ENCODE peak calls at places on chromosomes 11 and 22, in ten cellular contexts. One of them, this sample, is unnamed.

GRCh38 chr11:66277475-66278391 is at the start of gene CNIH2:
- DNase-seq in dorsolateral prefrontal cortex: no peak
- DNase-seq in lower lobe of right lung: no peak
- DNase-seq in AG04449: no peak
- DNase-seq in heart left ventricle: no peak
- DNase-seq in lower leg skin: no peak
- DNase-seq in stomach: peak
- DNase-seq in pancreas: peak
- DNase-seq in SK-N-SH: peak
- DNase-seq in A549: peak
- DNase-seq in this sample: no peak

GRCh38 chr11:133697161-133697560 is 148.2 kb downstream of the SPATA19 start:
- DNase-seq in AG04449: no peak
- DNase-seq in lower leg skin: no peak
- DNase-seq in SK-N-SH: no peak
- DNase-seq in lower lobe of right lung: no peak
- DNase-seq in heart left ventricle: no peak
- DNase-seq in pancreas: no peak
- DNase-seq in dorsolateral prefrontal cortex: no peak
- DNase-seq in stomach: no peak
- DNase-seq in A549: no peak
- DNase-seq in this sample: no peak

GRCh38 chr22:46004105-46004866 is 27.3 kb upstream of the WNT7B start:
- DNase-seq in AG04449: no peak
- DNase-seq in heart left ventricle: peak
- DNase-seq in SK-N-SH: no peak
- DNase-seq in A549: no peak
- DNase-seq in stomach: no peak
- DNase-seq in pancreas: peak
- DNase-seq in dorsolateral prefrontal cortex: peak
- DNase-seq in lower lobe of right lung: peak
- DNase-seq in lower leg skin: no peak
- DNase-seq in this sample: no peak

GRCh38 chr22:49768077-49768476 is 59.6 kb downstream of the BRD1 start:
- DNase-seq in stomach: no peak
- DNase-seq in dorsolateral prefrontal cortex: no peak
- DNase-seq in pancreas: peak
- DNase-seq in lower lobe of right lung: peak
- DNase-seq in heart left ventricle: peak
- DNase-seq in A549: no peak
- DNase-seq in SK-N-SH: no peak
- DNase-seq in lower leg skin: no peak
- DNase-seq in AG04449: no peak
- DNase-seq in this sample: no peak

GRCh38 chr11:72466410-72466809 is 32.1 kb upstream of the CLPB start:
- DNase-seq in lower leg skin: no peak
- DNase-seq in dorsolateral prefrontal cortex: no peak
- DNase-seq in A549: no peak
- DNase-seq in SK-N-SH: no peak
- DNase-seq in lower lobe of right lung: no peak
- DNase-seq in pancreas: no peak
- DNase-seq in stomach: no peak
- DNase-seq in AG04449: no peak
- DNase-seq in heart left ventricle: no peak
- DNase-seq in this sample: no peak

GRCh38 chr11:83072689-83073242 is 1.1 kb upstream of the RAB30 start:
- DNase-seq in lower lobe of right lung: no peak
- DNase-seq in dorsolateral prefrontal cortex: no peak
- DNase-seq in heart left ventricle: no peak
- DNase-seq in lower leg skin: no peak
- DNase-seq in AG04449: no peak
- DNase-seq in SK-N-SH: no peak
- DNase-seq in A549: no peak
- DNase-seq in stomach: no peak
- DNase-seq in pancreas: no peak
- DNase-seq in this sample: no peak

GRCh38 chr11:120712862-120713770 is 201.6 kb downstream of the GRIK4 start:
- DNase-seq in heart left ventricle: no peak
- DNase-seq in stomach: no peak
- DNase-seq in A549: no peak
- DNase-seq in AG04449: no peak
- DNase-seq in lower lobe of right lung: no peak
- DNase-seq in SK-N-SH: no peak
- DNase-seq in lower leg skin: no peak
- DNase-seq in pancreas: no peak
- DNase-seq in dorsolateral prefrontal cortex: no peak
- DNase-seq in this sample: no peak

GRCh38 chr11:35598254-35599125 is 19.8 kb upstream of the FJX1 start:
- DNase-seq in lower leg skin: no peak
- DNase-seq in AG04449: no peak
- DNase-seq in dorsolateral prefrontal cortex: no peak
- DNase-seq in pancreas: no peak
- DNase-seq in heart left ventricle: no peak
- DNase-seq in lower lobe of right lung: no peak
- DNase-seq in SK-N-SH: no peak
- DNase-seq in stomach: no peak
- DNase-seq in A549: no peak
- DNase-seq in this sample: no peak

GRCh38 chr22:11598492-11599440 is 3929.2 kb upstream of the OR11H1 start:
- DNase-seq in A549: no peak
- DNase-seq in SK-N-SH: no peak
- DNase-seq in lower leg skin: no peak
- DNase-seq in heart left ventricle: no peak
- DNase-seq in lower lobe of right lung: no peak
- DNase-seq in AG04449: no peak
- DNase-seq in pancreas: no peak
- DNase-seq in dorsolateral prefrontal cortex: no peak
- DNase-seq in stomach: no peak
- DNase-seq in this sample: no peak

GRCh38 chr11:3049430-3050243 is 7.6 kb downstream of the CARS1 start:
- DNase-seq in dorsolateral prefrontal cortex: peak
- DNase-seq in SK-N-SH: peak
- DNase-seq in stomach: peak
- DNase-seq in lower lobe of right lung: peak
- DNase-seq in pancreas: peak
- DNase-seq in lower leg skin: peak
- DNase-seq in AG04449: peak
- DNase-seq in heart left ventricle: peak
- DNase-seq in A549: peak
- DNase-seq in this sample: peak

GRCh38 chr11:59158206-59159068 is 13.5 kb upstream of the DTX4 start:
- DNase-seq in A549: peak
- DNase-seq in dorsolateral prefrontal cortex: no peak
- DNase-seq in stomach: peak
- DNase-seq in AG04449: no peak
- DNase-seq in pancreas: no peak
- DNase-seq in lower lobe of right lung: no peak
- DNase-seq in heart left ventricle: no peak
- DNase-seq in SK-N-SH: peak
- DNase-seq in lower leg skin: peak
- DNase-seq in this sample: no peak

GRCh38 chr11:62147545-62147944 is 23.7 kb downstream of the INCENP start:
- DNase-seq in pancreas: peak
- DNase-seq in AG04449: no peak
- DNase-seq in lower lobe of right lung: peak
- DNase-seq in heart left ventricle: no peak
- DNase-seq in SK-N-SH: peak
- DNase-seq in stomach: peak
- DNase-seq in A549: no peak
- DNase-seq in dorsolateral prefrontal cortex: no peak
- DNase-seq in lower leg skin: no peak
- DNase-seq in this sample: no peak

DNA sequence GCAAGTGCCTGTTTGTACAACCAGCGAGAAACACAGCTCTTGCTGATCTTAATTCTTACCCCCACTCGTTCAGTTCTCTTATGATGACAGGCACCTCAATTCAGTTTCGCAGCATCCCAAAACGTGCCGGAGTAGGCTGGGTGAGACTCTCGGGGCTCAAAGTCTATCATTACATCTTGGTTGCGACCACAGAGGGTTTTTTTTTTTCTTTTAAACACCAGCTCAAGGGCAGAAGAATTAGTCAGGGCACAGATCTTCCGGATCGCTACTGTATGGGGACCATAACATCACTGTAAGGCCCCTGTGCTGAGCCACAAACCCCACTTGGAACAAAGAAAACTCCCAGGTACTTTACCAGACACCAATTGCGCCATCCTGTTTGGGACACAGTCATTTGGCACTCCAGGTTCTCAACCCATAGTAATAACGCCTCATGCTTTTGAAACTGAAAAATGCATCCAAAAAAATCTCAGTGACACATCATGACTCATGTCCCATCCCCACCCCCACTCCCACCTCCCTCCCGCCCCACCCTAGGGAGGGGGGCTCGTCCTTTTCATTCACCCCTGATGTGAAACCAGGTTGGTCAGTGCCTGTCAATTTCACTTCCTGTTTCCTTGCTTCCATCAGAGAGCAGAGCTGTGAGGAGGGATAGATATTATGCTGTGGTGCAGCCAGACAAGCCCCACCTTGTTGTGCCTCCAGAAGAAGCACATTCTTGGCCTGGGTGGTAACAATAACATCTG is 41.0 kb upstream of the CD5 start:
- DNase-seq in pancreas: no peak
- DNase-seq in SK-N-SH: no peak
- DNase-seq in stomach: no peak
- DNase-seq in dorsolateral prefrontal cortex: no peak
- DNase-seq in A549: no peak
- DNase-seq in lower lobe of right lung: no peak
- DNase-seq in AG04449: no peak
- DNase-seq in heart left ventricle: no peak
- DNase-seq in lower leg skin: no peak
- DNase-seq in this sample: no peak
- H3K4me3 ChIP-seq in pancreas: no peak
- H3K4me3 ChIP-seq in SK-N-SH: no peak
- H3K4me3 ChIP-seq in stomach: no peak
- H3K4me3 ChIP-seq in dorsolateral prefrontal cortex: no peak
- H3K4me3 ChIP-seq in A549: no peak
- H3K4me3 ChIP-seq in lower lobe of right lung: no peak
- H3K4me3 ChIP-seq in AG04449: no peak
- H3K4me3 ChIP-seq in heart left ventricle: no peak
- H3K4me3 ChIP-seq in lower leg skin: no peak
- H3K4me3 ChIP-seq in this sample: no peak

GRCh38 chr11:1461806-1462455 is 24.6 kb downstream of the MOB2 start:
- DNase-seq in A549: no peak
- DNase-seq in heart left ventricle: no peak
- DNase-seq in SK-N-SH: no peak
- DNase-seq in stomach: no peak
- DNase-seq in dorsolateral prefrontal cortex: no peak
- DNase-seq in lower leg skin: no peak
- DNase-seq in AG04449: no peak
- DNase-seq in pancreas: no peak
- DNase-seq in lower lobe of right lung: no peak
- DNase-seq in this sample: no peak
- H3K4me3 ChIP-seq in A549: no peak
- H3K4me3 ChIP-seq in heart left ventricle: no peak
- H3K4me3 ChIP-seq in SK-N-SH: no peak
- H3K4me3 ChIP-seq in stomach: no peak
- H3K4me3 ChIP-seq in dorsolateral prefrontal cortex: no peak
- H3K4me3 ChIP-seq in lower leg skin: no peak
- H3K4me3 ChIP-seq in AG04449: no peak
- H3K4me3 ChIP-seq in pancreas: no peak
- H3K4me3 ChIP-seq in lower lobe of right lung: no peak
- H3K4me3 ChIP-seq in this sample: no peak

GRCh38 chr11:102313225-102313940 is 3.9 kb upstream of the BIRC3 start:
- DNase-seq in stomach: no peak
- DNase-seq in AG04449: no peak
- DNase-seq in A549: no peak
- DNase-seq in dorsolateral prefrontal cortex: no peak
- DNase-seq in heart left ventricle: no peak
- DNase-seq in lower lobe of right lung: no peak
- DNase-seq in SK-N-SH: no peak
- DNase-seq in lower leg skin: no peak
- DNase-seq in pancreas: no peak
- DNase-seq in this sample: no peak

GRCh38 chr11:102312656-102313055 is 4.6 kb upstream of the BIRC3 start:
- DNase-seq in A549: no peak
- DNase-seq in pancreas: no peak
- DNase-seq in heart left ventricle: no peak
- DNase-seq in AG04449: no peak
- DNase-seq in SK-N-SH: no peak
- DNase-seq in stomach: no peak
- DNase-seq in lower lobe of right lung: no peak
- DNase-seq in dorsolateral prefrontal cortex: no peak
- DNase-seq in lower leg skin: no peak
- DNase-seq in this sample: no peak

GRCh38 chr11:102306048-102306575 is 11.2 kb upstream of the BIRC3 start:
- DNase-seq in SK-N-SH: peak
- DNase-seq in heart left ventricle: no peak
- DNase-seq in lower leg skin: peak
- DNase-seq in A549: peak
- DNase-seq in dorsolateral prefrontal cortex: no peak
- DNase-seq in stomach: peak
- DNase-seq in lower lobe of right lung: peak
- DNase-seq in AG04449: no peak
- DNase-seq in pancreas: no peak
- DNase-seq in this sample: no peak

GRCh38 chr11:102306817-102307814 is 10.2 kb upstream of the BIRC3 start:
- DNase-seq in A549: no peak
- DNase-seq in AG04449: no peak
- DNase-seq in heart left ventricle: no peak
- DNase-seq in stomach: no peak
- DNase-seq in SK-N-SH: no peak
- DNase-seq in lower lobe of right lung: no peak
- DNase-seq in pancreas: no peak
- DNase-seq in lower leg skin: no peak
- DNase-seq in dorsolateral prefrontal cortex: no peak
- DNase-seq in this sample: no peak

GRCh38 chr11:102309621-102310541 is 7.4 kb upstream of the BIRC3 start:
- DNase-seq in pancreas: no peak
- DNase-seq in heart left ventricle: no peak
- DNase-seq in stomach: no peak
- DNase-seq in SK-N-SH: no peak
- DNase-seq in lower leg skin: no peak
- DNase-seq in lower lobe of right lung: no peak
- DNase-seq in A549: no peak
- DNase-seq in dorsolateral prefrontal cortex: no peak
- DNase-seq in AG04449: no peak
- DNase-seq in this sample: no peak
- H3K4me3 ChIP-seq in pancreas: no peak
- H3K4me3 ChIP-seq in heart left ventricle: no peak
- H3K4me3 ChIP-seq in stomach: no peak
- H3K4me3 ChIP-seq in SK-N-SH: no peak
- H3K4me3 ChIP-seq in lower leg skin: no peak
- H3K4me3 ChIP-seq in lower lobe of right lung: no peak
- H3K4me3 ChIP-seq in A549: no peak
- H3K4me3 ChIP-seq in dorsolateral prefrontal cortex: no peak
- H3K4me3 ChIP-seq in AG04449: no peak
- H3K4me3 ChIP-seq in this sample: no peak

GRCh38 chr22:42026705-42027104 is 28.1 kb downstream of the WBP2NL start:
- DNase-seq in AG04449: no peak
- DNase-seq in pancreas: no peak
- DNase-seq in stomach: no peak
- DNase-seq in lower lobe of right lung: no peak
- DNase-seq in SK-N-SH: no peak
- DNase-seq in dorsolateral prefrontal cortex: no peak
- DNase-seq in A549: no peak
- DNase-seq in lower leg skin: no peak
- DNase-seq in heart left ventricle: no peak
- DNase-seq in this sample: no peak

GRCh38 chr22:42018224-42018623 is 19.6 kb downstream of the WBP2NL start:
- DNase-seq in SK-N-SH: no peak
- DNase-seq in dorsolateral prefrontal cortex: no peak
- DNase-seq in heart left ventricle: no peak
- DNase-seq in lower lobe of right lung: no peak
- DNase-seq in AG04449: no peak
- DNase-seq in stomach: no peak
- DNase-seq in lower leg skin: no peak
- DNase-seq in pancreas: no peak
- DNase-seq in A549: no peak
- DNase-seq in this sample: no peak

GRCh38 chr22:42022162-42022847 is 23.7 kb downstream of the WBP2NL start:
- DNase-seq in stomach: no peak
- DNase-seq in A549: no peak
- DNase-seq in lower leg skin: no peak
- DNase-seq in AG04449: no peak
- DNase-seq in pancreas: no peak
- DNase-seq in lower lobe of right lung: no peak
- DNase-seq in dorsolateral prefrontal cortex: no peak
- DNase-seq in SK-N-SH: no peak
- DNase-seq in heart left ventricle: no peak
- DNase-seq in this sample: no peak
- H3K4me3 ChIP-seq in stomach: no peak
- H3K4me3 ChIP-seq in A549: no peak
- H3K4me3 ChIP-seq in lower leg skin: no peak
- H3K4me3 ChIP-seq in AG04449: no peak
- H3K4me3 ChIP-seq in pancreas: no peak
- H3K4me3 ChIP-seq in lower lobe of right lung: no peak
- H3K4me3 ChIP-seq in dorsolateral prefrontal cortex: no peak
- H3K4me3 ChIP-seq in SK-N-SH: no peak
- H3K4me3 ChIP-seq in heart left ventricle: no peak
- H3K4me3 ChIP-seq in this sample: no peak

This sample was measured in skeletal muscle cell.